ENCODE peak calls at places on chromosomes 5 and 9, in six cellular contexts. One of them, this sample, is unnamed.

GRCh38 chr9:99821187-99822095 is at the start of gene NR4A3:
- DNase-seq in endothelial cell of umbilical vein: peak; percentile 96
- DNase-seq in HepG2: peak; percentile 84
- DNase-seq in brain microvascular endothelial cell: peak; percentile 97
- DNase-seq in fibroblast of lung: peak; percentile 99
- DNase-seq in fibroblast of mammary gland: peak; percentile 98
- DNase-seq in this sample: peak; percentile 99

GRCh38 chr9:82234160-82234943 is 245.8 kb downstream of the SPATA31D1 start:
- DNase-seq in fibroblast of lung: no peak
- DNase-seq in HepG2: no peak
- DNase-seq in brain microvascular endothelial cell: no peak
- DNase-seq in endothelial cell of umbilical vein: no peak
- DNase-seq in fibroblast of mammary gland: no peak
- DNase-seq in this sample: no peak

GRCh38 chr9:117784996-117785395 is 80.8 kb downstream of the TLR4 start:
- DNase-seq in endothelial cell of umbilical vein: no peak
- DNase-seq in HepG2: no peak
- DNase-seq in fibroblast of lung: no peak
- DNase-seq in fibroblast of mammary gland: no peak
- DNase-seq in brain microvascular endothelial cell: no peak
- DNase-seq in this sample: no peak

GRCh38 chr9:27514551-27514950 is 9.5 kb upstream of the IFNK start:
- DNase-seq in HepG2: no peak
- DNase-seq in endothelial cell of umbilical vein: no peak
- DNase-seq in brain microvascular endothelial cell: no peak
- DNase-seq in fibroblast of mammary gland: no peak
- DNase-seq in fibroblast of lung: no peak
- DNase-seq in this sample: no peak

GRCh38 chr9:6703898-6704639 is 53.7 kb upstream of the KDM4C start:
- DNase-seq in endothelial cell of umbilical vein: peak; percentile 86
- DNase-seq in HepG2: peak; percentile 68
- DNase-seq in fibroblast of lung: peak; percentile 88
- DNase-seq in fibroblast of mammary gland: peak; percentile 70
- DNase-seq in brain microvascular endothelial cell: peak; percentile 62
- DNase-seq in this sample: peak; percentile 82

GRCh38 chr9:91164724-91165520 is 196.8 kb downstream of the AUH start:
- DNase-seq in HepG2: peak; percentile 30
- DNase-seq in brain microvascular endothelial cell: peak; percentile 99
- DNase-seq in fibroblast of mammary gland: peak; percentile 97
- DNase-seq in fibroblast of lung: peak; percentile 99
- DNase-seq in endothelial cell of umbilical vein: peak; percentile 69
- DNase-seq in this sample: peak; percentile 98

GRCh38 chr5:112548246-112548982 is 129.3 kb upstream of the EPB41L4A start:
- DNase-seq in fibroblast of mammary gland: peak; percentile 46
- DNase-seq in endothelial cell of umbilical vein: peak; percentile 22
- DNase-seq in fibroblast of lung: peak; percentile 66
- DNase-seq in brain microvascular endothelial cell: peak; percentile 95
- DNase-seq in HepG2: no peak
- DNase-seq in this sample: peak; percentile 52

GRCh38 chr5:6435356-6435755 is 13.3 kb upstream of the UBE2QL1 start:
- DNase-seq in brain microvascular endothelial cell: no peak
- DNase-seq in fibroblast of lung: no peak
- DNase-seq in HepG2: peak; percentile 19
- DNase-seq in fibroblast of mammary gland: peak; percentile 22
- DNase-seq in endothelial cell of umbilical vein: peak; percentile 56
- DNase-seq in this sample: no peak

GRCh38 chr9:116298249-116298648 is 144.7 kb downstream of the PAPPA start:
- DNase-seq in brain microvascular endothelial cell: no peak
- DNase-seq in endothelial cell of umbilical vein: no peak
- DNase-seq in HepG2: no peak
- DNase-seq in fibroblast of lung: no peak
- DNase-seq in fibroblast of mammary gland: no peak
- DNase-seq in this sample: no peak

GRCh38 chr5:139578348-139578724 is 17.2 kb downstream of the UBE2D2 start:
- DNase-seq in fibroblast of lung: no peak
- DNase-seq in HepG2: no peak
- DNase-seq in brain microvascular endothelial cell: no peak
- DNase-seq in endothelial cell of umbilical vein: no peak
- DNase-seq in fibroblast of mammary gland: no peak
- DNase-seq in this sample: no peak

GRCh38 chr5:55402199-55402598 is 94.4 kb downstream of the MTREX start:
- DNase-seq in endothelial cell of umbilical vein: no peak
- DNase-seq in HepG2: no peak
- DNase-seq in brain microvascular endothelial cell: no peak
- DNase-seq in fibroblast of lung: no peak
- DNase-seq in fibroblast of mammary gland: no peak
- DNase-seq in this sample: no peak

GRCh38 chr5:179234563-179235135 is 110.6 kb downstream of the ADAMTS2 start:
- DNase-seq in fibroblast of mammary gland: no peak
- DNase-seq in HepG2: no peak
- DNase-seq in brain microvascular endothelial cell: no peak
- DNase-seq in fibroblast of lung: no peak
- DNase-seq in endothelial cell of umbilical vein: no peak
- DNase-seq in this sample: no peak

GRCh38 chr9:98796364-98797101 is at the start of gene ANKS6:
- DNase-seq in endothelial cell of umbilical vein: peak; percentile 60
- DNase-seq in brain microvascular endothelial cell: peak; percentile 45
- DNase-seq in fibroblast of lung: peak; percentile 71
- DNase-seq in fibroblast of mammary gland: peak; percentile 65
- DNase-seq in HepG2: peak; percentile 33
- DNase-seq in this sample: peak; percentile 93

GRCh38 chr5:143016777-143017374 is 246.7 kb downstream of the ARHGAP26 start:
- DNase-seq in HepG2: no peak
- DNase-seq in fibroblast of mammary gland: peak; percentile 74
- DNase-seq in brain microvascular endothelial cell: peak; percentile 62
- DNase-seq in endothelial cell of umbilical vein: peak; percentile 67
- DNase-seq in fibroblast of lung: peak; percentile 81
- DNase-seq in this sample: peak; percentile 26

GRCh38 chr9:91809581-91810285 is 140.3 kb downstream of the ROR2 start:
- DNase-seq in fibroblast of lung: peak; percentile 57
- DNase-seq in fibroblast of mammary gland: peak; percentile 72
- DNase-seq in endothelial cell of umbilical vein: no peak
- DNase-seq in HepG2: no peak
- DNase-seq in brain microvascular endothelial cell: peak; percentile 13
- DNase-seq in this sample: peak; percentile 72

GRCh38 chr5:173613433-173614144 is 2.9 kb downstream of the BOD1 start:
- DNase-seq in brain microvascular endothelial cell: no peak
- DNase-seq in fibroblast of mammary gland: no peak
- DNase-seq in fibroblast of lung: no peak
- DNase-seq in endothelial cell of umbilical vein: no peak
- DNase-seq in HepG2: no peak
- DNase-seq in this sample: no peak
- H3K4me3 ChIP-seq in brain microvascular endothelial cell: no peak overlapping the region
- H3K4me3 ChIP-seq in fibroblast of mammary gland: no peak overlapping the region
- H3K4me3 ChIP-seq in fibroblast of lung: no peak overlapping the region
- H3K4me3 ChIP-seq in endothelial cell of umbilical vein: no peak overlapping the region
- H3K4me3 ChIP-seq in HepG2: peak overlapping the region; percentile 83
- H3K4me3 ChIP-seq in this sample: peak overlapping the region; percentile 11

GRCh38 chr9:4045556-4045955 is 254.3 kb downstream of the GLIS3 start:
- DNase-seq in brain microvascular endothelial cell: no peak
- DNase-seq in endothelial cell of umbilical vein: no peak
- DNase-seq in fibroblast of lung: no peak
- DNase-seq in fibroblast of mammary gland: no peak
- DNase-seq in HepG2: no peak
- DNase-seq in this sample: no peak

GRCh38 chr9:4050686-4051315 is 249.1 kb downstream of the GLIS3 start:
- DNase-seq in endothelial cell of umbilical vein: no peak
- DNase-seq in fibroblast of mammary gland: no peak
- DNase-seq in fibroblast of lung: no peak
- DNase-seq in HepG2: no peak
- DNase-seq in brain microvascular endothelial cell: no peak
- DNase-seq in this sample: no peak

GRCh38 chr9:4042966-4043365 is 256.9 kb downstream of the GLIS3 start:
- DNase-seq in fibroblast of lung: no peak
- DNase-seq in brain microvascular endothelial cell: no peak
- DNase-seq in HepG2: no peak
- DNase-seq in endothelial cell of umbilical vein: no peak
- DNase-seq in fibroblast of mammary gland: no peak
- DNase-seq in this sample: no peak

DNA sequence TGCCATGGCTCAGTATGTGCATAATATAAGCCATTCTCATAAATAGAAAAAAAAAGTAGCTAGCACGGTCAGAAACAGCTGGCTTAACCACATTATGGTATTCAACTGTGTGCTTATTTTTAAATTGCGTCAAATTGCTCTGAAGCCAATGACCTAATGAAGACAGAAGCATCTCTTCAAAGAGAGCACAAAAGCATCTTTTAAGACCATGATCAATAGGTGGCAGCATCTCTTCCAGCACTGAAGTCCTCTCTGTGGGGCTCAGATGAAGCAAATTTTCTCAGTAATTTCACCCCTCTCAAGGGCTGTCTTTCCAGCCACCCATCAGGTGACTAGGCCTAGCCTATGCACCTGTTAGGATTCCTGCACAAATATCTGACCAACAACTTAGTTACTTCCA is 251.4 kb downstream of the GLIS3 start:
- DNase-seq in fibroblast of mammary gland: peak; percentile 55
- DNase-seq in endothelial cell of umbilical vein: peak; percentile 5
- DNase-seq in brain microvascular endothelial cell: peak; percentile 31
- DNase-seq in fibroblast of lung: peak; percentile 72
- DNase-seq in HepG2: no peak
- DNase-seq in this sample: peak; percentile 70
- TF ChIP-seq CTCF in fibroblast of mammary gland: peak; percentile 59
- TF ChIP-seq CTCF in endothelial cell of umbilical vein: peak; percentile 21
- TF ChIP-seq CTCF in brain microvascular endothelial cell: peak; percentile 70
- TF ChIP-seq CTCF in fibroblast of lung: peak; percentile 50
- TF ChIP-seq CTCF in HepG2: peak; percentile 55
- TF ChIP-seq CTCF in this sample: peak; percentile 70

GRCh38 chr5:168314735-168315411 is 23.4 kb downstream of the WWC1 start:
- DNase-seq in brain microvascular endothelial cell: peak; percentile 85
- DNase-seq in fibroblast of mammary gland: peak; percentile 98
- DNase-seq in endothelial cell of umbilical vein: no peak
- DNase-seq in fibroblast of lung: peak; percentile 91
- DNase-seq in HepG2: peak; percentile 97
- DNase-seq in this sample: peak; percentile 90
- H3K4me3 ChIP-seq in brain microvascular endothelial cell: no peak overlapping the region
- H3K4me3 ChIP-seq in fibroblast of mammary gland: no peak overlapping the region
- H3K4me3 ChIP-seq in endothelial cell of umbilical vein: no peak overlapping the region
- H3K4me3 ChIP-seq in fibroblast of lung: no peak overlapping the region
- H3K4me3 ChIP-seq in HepG2: peak overlapping the region; percentile 54
- H3K4me3 ChIP-seq in this sample: no peak overlapping the region

GRCh38 chr5:7904170-7904569 is 35.2 kb downstream of the MTRR start:
- DNase-seq in fibroblast of mammary gland: peak; percentile 67
- DNase-seq in HepG2: peak; percentile 5
- DNase-seq in brain microvascular endothelial cell: no peak
- DNase-seq in endothelial cell of umbilical vein: peak; percentile 41
- DNase-seq in fibroblast of lung: peak; percentile 73
- DNase-seq in this sample: peak; percentile 36
- TF ChIP-seq CTCF in fibroblast of mammary gland: no peak
- TF ChIP-seq CTCF in HepG2: no peak
- TF ChIP-seq CTCF in brain microvascular endothelial cell: no peak
- TF ChIP-seq CTCF in endothelial cell of umbilical vein: no peak
- TF ChIP-seq CTCF in fibroblast of lung: no peak
- TF ChIP-seq CTCF in this sample: no peak

DNA sequence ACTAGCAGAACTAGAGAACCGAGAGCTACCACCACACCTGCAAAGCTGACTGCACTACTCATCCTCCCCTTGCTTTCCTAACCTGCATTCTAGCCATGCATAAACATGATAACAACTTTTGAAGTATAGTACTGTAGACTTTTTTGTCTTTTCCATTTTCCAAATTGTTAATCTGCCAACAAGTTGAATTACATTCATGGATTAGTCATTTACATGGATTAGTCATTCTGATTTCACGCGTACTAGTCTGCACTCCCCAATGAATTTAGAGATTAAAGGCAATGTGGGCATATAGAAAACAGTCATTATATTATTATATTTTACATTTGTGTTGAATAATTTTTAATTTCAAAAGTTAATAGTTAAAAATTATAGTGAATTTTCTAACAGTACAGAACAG is 81.4 kb downstream of the EDIL3 start:
- DNase-seq in fibroblast of lung: peak; percentile 31
- DNase-seq in HepG2: no peak
- DNase-seq in brain microvascular endothelial cell: no peak
- DNase-seq in endothelial cell of umbilical vein: peak; percentile 37
- DNase-seq in fibroblast of mammary gland: peak; percentile 60
- DNase-seq in this sample: peak; percentile 2
- H3K4me3 ChIP-seq in fibroblast of lung: no peak overlapping the region
- H3K4me3 ChIP-seq in HepG2: no peak overlapping the region
- H3K4me3 ChIP-seq in brain microvascular endothelial cell: no peak overlapping the region
- H3K4me3 ChIP-seq in endothelial cell of umbilical vein: no peak overlapping the region
- H3K4me3 ChIP-seq in fibroblast of mammary gland: no peak overlapping the region
- H3K4me3 ChIP-seq in this sample: no peak overlapping the region

This sample was measured in foreskin fibroblast.